ENCODE peak calls at places on chromosomes 12 and 14, in nine cellular contexts. One of them, this sample, is unnamed.

GRCh38 chr14:42214981-42215491 is 608.4 kb downstream of the LRFN5 start:
- DNase-seq in stomach: no peak
- DNase-seq in B cell: no peak
- DNase-seq in right atrium auricular region: no peak
- DNase-seq in astrocyte: peak; percentile 79
- DNase-seq in lung microvascular endothelial cell: no peak
- DNase-seq in skeletal muscle cell: peak; percentile 58
- DNase-seq in EH: peak; percentile 32
- DNase-seq in ELR: peak; percentile 96
- DNase-seq in this sample: peak; percentile 44

GRCh38 chr14:63388766-63389431 is 70.2 kb upstream of the GPHB5 start:
- DNase-seq in right atrium auricular region: no peak
- DNase-seq in astrocyte: peak; percentile 13
- DNase-seq in skeletal muscle cell: peak; percentile 11
- DNase-seq in EH: peak; percentile 65
- DNase-seq in B cell: peak; percentile 45
- DNase-seq in ELR: peak; percentile 66
- DNase-seq in stomach: peak; percentile 65
- DNase-seq in lung microvascular endothelial cell: peak; percentile 71
- DNase-seq in this sample: peak; percentile 24

GRCh38 chr14:95494456-95494855 is 22.0 kb downstream of the SYNE3 start:
- DNase-seq in stomach: no peak
- DNase-seq in B cell: no peak
- DNase-seq in EH: no peak
- DNase-seq in ELR: no peak
- DNase-seq in astrocyte: no peak
- DNase-seq in skeletal muscle cell: no peak
- DNase-seq in right atrium auricular region: no peak
- DNase-seq in lung microvascular endothelial cell: no peak
- DNase-seq in this sample: no peak

GRCh38 chr14:20857630-20858261 is 33.4 kb upstream of the RNASE3 start:
- DNase-seq in EH: peak; percentile 52
- DNase-seq in astrocyte: peak; percentile 6
- DNase-seq in skeletal muscle cell: no peak
- DNase-seq in ELR: peak; percentile 59
- DNase-seq in lung microvascular endothelial cell: peak; percentile 51
- DNase-seq in right atrium auricular region: peak; percentile 74
- DNase-seq in B cell: peak; percentile 73
- DNase-seq in stomach: peak; percentile 77
- DNase-seq in this sample: no peak

GRCh38 chr14:29243355-29243754 is 476.8 kb downstream of the FOXG1 start:
- DNase-seq in B cell: no peak
- DNase-seq in astrocyte: peak; percentile 79
- DNase-seq in EH: peak; percentile 76
- DNase-seq in stomach: no peak
- DNase-seq in ELR: peak; percentile 27
- DNase-seq in right atrium auricular region: no peak
- DNase-seq in lung microvascular endothelial cell: peak; percentile 47
- DNase-seq in skeletal muscle cell: peak; percentile 48
- DNase-seq in this sample: no peak

GRCh38 chr12:43795716-43796282 is 10.3 kb downstream of the TWF1 start:
- DNase-seq in lung microvascular endothelial cell: no peak
- DNase-seq in EH: no peak
- DNase-seq in B cell: no peak
- DNase-seq in skeletal muscle cell: no peak
- DNase-seq in ELR: peak; percentile 10
- DNase-seq in astrocyte: no peak
- DNase-seq in right atrium auricular region: no peak
- DNase-seq in stomach: no peak
- DNase-seq in this sample: no peak

GRCh38 chr12:66555113-66555512 is 123.8 kb downstream of the GRIP1 start:
- DNase-seq in EH: peak; percentile 4
- DNase-seq in skeletal muscle cell: no peak
- DNase-seq in B cell: no peak
- DNase-seq in right atrium auricular region: no peak
- DNase-seq in stomach: no peak
- DNase-seq in ELR: peak; percentile 62
- DNase-seq in lung microvascular endothelial cell: no peak
- DNase-seq in astrocyte: no peak
- DNase-seq in this sample: no peak

GRCh38 chr14:99755068-99755405 is 38.2 kb upstream of the EML1 start:
- DNase-seq in B cell: no peak
- DNase-seq in EH: no peak
- DNase-seq in astrocyte: no peak
- DNase-seq in right atrium auricular region: no peak
- DNase-seq in lung microvascular endothelial cell: no peak
- DNase-seq in stomach: no peak
- DNase-seq in ELR: no peak
- DNase-seq in skeletal muscle cell: no peak
- DNase-seq in this sample: no peak

GRCh38 chr12:114976959-114977358 is 293.0 kb upstream of the TBX3 start:
- DNase-seq in astrocyte: peak; percentile 22
- DNase-seq in lung microvascular endothelial cell: no peak
- DNase-seq in skeletal muscle cell: peak; percentile 55
- DNase-seq in stomach: no peak
- DNase-seq in EH: peak; percentile 59
- DNase-seq in right atrium auricular region: no peak
- DNase-seq in ELR: peak; percentile 92
- DNase-seq in B cell: no peak
- DNase-seq in this sample: peak; percentile 20

GRCh38 chr14:56195727-56196126 is 77.5 kb downstream of the PELI2 start:
- DNase-seq in astrocyte: peak; percentile 77
- DNase-seq in right atrium auricular region: no peak
- DNase-seq in ELR: peak; percentile 6
- DNase-seq in stomach: no peak
- DNase-seq in lung microvascular endothelial cell: peak; percentile 66
- DNase-seq in EH: peak; percentile 64
- DNase-seq in skeletal muscle cell: peak; percentile 36
- DNase-seq in B cell: peak; percentile 53
- DNase-seq in this sample: no peak

GRCh38 chr12:80101126-80101525 is 1.8 kb downstream of the OTOGL start:
- DNase-seq in ELR: peak; percentile 26
- DNase-seq in astrocyte: no peak
- DNase-seq in EH: peak; percentile 39
- DNase-seq in B cell: no peak
- DNase-seq in stomach: no peak
- DNase-seq in right atrium auricular region: no peak
- DNase-seq in skeletal muscle cell: no peak
- DNase-seq in lung microvascular endothelial cell: peak; percentile 58
- DNase-seq in this sample: no peak

GRCh38 chr14:99733551-99734405 is 49.7 kb downstream of the CYP46A1 start:
- DNase-seq in EH: no peak
- DNase-seq in right atrium auricular region: peak; percentile 68
- DNase-seq in B cell: no peak
- DNase-seq in skeletal muscle cell: no peak
- DNase-seq in stomach: no peak
- DNase-seq in ELR: no peak
- DNase-seq in astrocyte: no peak
- DNase-seq in lung microvascular endothelial cell: peak; percentile 85
- DNase-seq in this sample: no peak

GRCh38 chr14:106115401-106115800 is 589.0 kb downstream of the TMEM121 start:
- DNase-seq in B cell: no peak
- DNase-seq in EH: no peak
- DNase-seq in right atrium auricular region: no peak
- DNase-seq in astrocyte: no peak
- DNase-seq in skeletal muscle cell: no peak
- DNase-seq in ELR: no peak
- DNase-seq in lung microvascular endothelial cell: no peak
- DNase-seq in stomach: no peak
- DNase-seq in this sample: no peak

GRCh38 chr12:79524507-79525148 is 166.1 kb downstream of the PAWR start:
- DNase-seq in EH: no peak
- DNase-seq in stomach: no peak
- DNase-seq in ELR: no peak
- DNase-seq in astrocyte: peak; percentile 36
- DNase-seq in skeletal muscle cell: no peak
- DNase-seq in B cell: no peak
- DNase-seq in lung microvascular endothelial cell: peak; percentile 18
- DNase-seq in right atrium auricular region: no peak
- DNase-seq in this sample: no peak

GRCh38 chr12:117580718-117581062 is 219.3 kb upstream of the NOS1 start:
- DNase-seq in stomach: no peak
- DNase-seq in B cell: no peak
- DNase-seq in ELR: peak; percentile 3
- DNase-seq in lung microvascular endothelial cell: peak; percentile 29
- DNase-seq in EH: peak; percentile 7
- DNase-seq in skeletal muscle cell: no peak
- DNase-seq in right atrium auricular region: no peak
- DNase-seq in astrocyte: no peak
- DNase-seq in this sample: no peak

GRCh38 chr12:116517431-116518045 is 41.6 kb upstream of the MAP1LC3B2 start:
- DNase-seq in lung microvascular endothelial cell: no peak
- DNase-seq in right atrium auricular region: no peak
- DNase-seq in EH: no peak
- DNase-seq in stomach: no peak
- DNase-seq in ELR: no peak
- DNase-seq in astrocyte: no peak
- DNase-seq in B cell: no peak
- DNase-seq in skeletal muscle cell: no peak
- DNase-seq in this sample: no peak

GRCh38 chr14:94600148-94600545 is 12.0 kb upstream of the SERPINA3 start:
- DNase-seq in ELR: no peak
- DNase-seq in right atrium auricular region: no peak
- DNase-seq in lung microvascular endothelial cell: no peak
- DNase-seq in EH: no peak
- DNase-seq in stomach: no peak
- DNase-seq in B cell: no peak
- DNase-seq in astrocyte: no peak
- DNase-seq in skeletal muscle cell: no peak
- DNase-seq in this sample: no peak

GRCh38 chr12:127388985-127389384 is 878.0 kb upstream of the TMEM132C start:
- DNase-seq in astrocyte: peak; percentile 71
- DNase-seq in lung microvascular endothelial cell: no peak
- DNase-seq in ELR: peak; percentile 56
- DNase-seq in right atrium auricular region: no peak
- DNase-seq in stomach: no peak
- DNase-seq in B cell: no peak
- DNase-seq in skeletal muscle cell: no peak
- DNase-seq in EH: peak; percentile 27
- DNase-seq in this sample: no peak

GRCh38 chr12:110100315-110100970 is 23.7 kb upstream of the IFT81 start:
- DNase-seq in right atrium auricular region: peak; percentile 85
- DNase-seq in skeletal muscle cell: no peak
- DNase-seq in astrocyte: peak; percentile 52
- DNase-seq in ELR: peak; percentile 76
- DNase-seq in EH: peak; percentile 78
- DNase-seq in lung microvascular endothelial cell: peak; percentile 84
- DNase-seq in B cell: peak; percentile 79
- DNase-seq in stomach: peak; percentile 71
- DNase-seq in this sample: no peak

GRCh38 chr14:79732911-79733310 is 478.4 kb downstream of the DIO2 start:
- DNase-seq in astrocyte: peak; percentile 61
- DNase-seq in lung microvascular endothelial cell: no peak
- DNase-seq in ELR: peak; percentile 13
- DNase-seq in right atrium auricular region: no peak
- DNase-seq in EH: peak; percentile 84
- DNase-seq in skeletal muscle cell: no peak
- DNase-seq in B cell: no peak
- DNase-seq in stomach: no peak
- DNase-seq in this sample: no peak

GRCh38 chr14:95886366-95886765 is 9.7 kb downstream of the TUNAR start:
- DNase-seq in astrocyte: no peak
- DNase-seq in B cell: no peak
- DNase-seq in ELR: no peak
- DNase-seq in skeletal muscle cell: no peak
- DNase-seq in stomach: no peak
- DNase-seq in EH: no peak
- DNase-seq in right atrium auricular region: no peak
- DNase-seq in lung microvascular endothelial cell: no peak
- DNase-seq in this sample: no peak

GRCh38 chr12:25121916-25122315 is 73.0 kb downstream of the DNAI7 start:
- DNase-seq in lung microvascular endothelial cell: no peak
- DNase-seq in ELR: peak; percentile 44
- DNase-seq in astrocyte: peak; percentile 42
- DNase-seq in right atrium auricular region: no peak
- DNase-seq in EH: peak; percentile 8
- DNase-seq in stomach: no peak
- DNase-seq in skeletal muscle cell: peak; percentile 4
- DNase-seq in B cell: no peak
- DNase-seq in this sample: peak; percentile 9

GRCh38 chr12:51077930-51078329 is 5.5 kb downstream of the CSRNP2 start:
- DNase-seq in ELR: no peak
- DNase-seq in EH: peak; percentile 43
- DNase-seq in right atrium auricular region: no peak
- DNase-seq in skeletal muscle cell: no peak
- DNase-seq in stomach: no peak
- DNase-seq in B cell: no peak
- DNase-seq in astrocyte: peak; percentile 47
- DNase-seq in lung microvascular endothelial cell: peak; percentile 26
- DNase-seq in this sample: no peak